ENCODE peak calls at places on chromosome 4, in five cellular contexts. X is stimulated activated CD8-positive, alpha-beta memory T cell treated with anti-CD3 and anti-CD28 coated beads, Interleukin-7, amount 100 ng/mL, for 1 hour; D is NCI-H1436; F is hippocampal formation; L is GM12891. S is an unnamed sample.

GRCh38 chr4:8192748-8193738 is 6.0 kb upstream of the SH3TC1 start:
- DNase-seq in X (no peak), D (peak), F (no peak), L (peak), S (no peak)

GRCh38 chr4:150814873-150815272 is 200.2 kb downstream of the LRBA start:
- DNase-seq in X (no peak), D (no peak), F (no peak), L (no peak), S (no peak)

GRCh38 chr4:185665655-185666054 is 130.3 kb upstream of the PDLIM3 start:
- DNase-seq in X (no peak), D (no peak), F (no peak), L (no peak), S (no peak)

GRCh38 chr4:112516401-112517066 is 554 bp upstream of the NEUROG2 start:
- DNase-seq in X (no peak), D (no peak), F (no peak), L (peak), S (no peak)

GRCh38 chr4:1290165-1290977 is 680 bp downstream of the MAEA start:
- DNase-seq in X (no peak), D (no peak), F (no peak), L (no peak), S (no peak)

GRCh38 chr4:82713856-82714255 is 84.7 kb downstream of the SCD5 start:
- DNase-seq in X (no peak), D (no peak), F (no peak), L (no peak), S (no peak)

GRCh38 chr4:176276710-176277109 is 7.7 kb upstream of the ASB5 start:
- DNase-seq in X (no peak), D (no peak), F (no peak), L (no peak), S (no peak)

GRCh38 chr4:105963461-105964400 is 68.5 kb downstream of the NPNT start:
- DNase-seq in X (no peak), D (no peak), F (no peak), L (no peak), S (no peak)

GRCh38 chr4:81527115-81527514 is 55.4 kb upstream of the RASGEF1B start:
- DNase-seq in X (no peak), D (no peak), F (peak), L (no peak), S (no peak)

GRCh38 chr4:86831262-86832090 is 17.7 kb downstream of the SLC10A6 start:
- DNase-seq in X (no peak), D (no peak), F (no peak), L (no peak), S (no peak)

GRCh38 chr4:28093071-28093470 is 1232.4 kb downstream of the STIM2 start:
- DNase-seq in X (no peak), D (no peak), F (no peak), L (no peak), S (no peak)

GRCh38 chr4:54228563-54229501 is at the start of gene PDGFRA:
- DNase-seq in X (no peak), D (no peak), F (no peak), L (no peak), S (peak)

GRCh38 chr4:970854-971520 is 2.4 kb downstream of the DGKQ start:
- DNase-seq in X (no peak), D (no peak), F (no peak), L (no peak), S (no peak)

GRCh38 chr4:113738251-113738650 is 23.3 kb downstream of the CAMK2D start:
- DNase-seq in X (no peak), D (no peak), F (no peak), L (no peak), S (no peak)

GRCh38 chr4:47287735-47288134 is 175.8 kb downstream of the COMMD8 start:
- DNase-seq in X (no peak), D (no peak), F (no peak), L (no peak), S (no peak)

GRCh38 chr4:40918330-40918729 is 168.6 kb downstream of the NSUN7 start:
- DNase-seq in X (no peak), D (no peak), F (peak), L (no peak), S (no peak)

GRCh38 chr4:158182736-158183135 is 9.9 kb upstream of the GASK1B start:
- DNase-seq in X (no peak), D (no peak), F (no peak), L (no peak), S (no peak)

GRCh38 chr4:12957108-12957507 is 527.0 kb downstream of the RAB28 start:
- DNase-seq in X (no peak), D (no peak), F (no peak), L (no peak), S (no peak)

GRCh38 chr4:138897818-138898226 is 117.8 kb upstream of the NOCT start:
- DNase-seq in X (no peak), D (no peak), F (no peak), L (no peak), S (no peak)

GRCh38 chr4:71878388-71878787 is 94.5 kb upstream of the GC start:
- DNase-seq in X (no peak), D (no peak), F (no peak), L (no peak), S (no peak)

GRCh38 chr4:26896636-26897035 is 36.0 kb downstream of the STIM2 start:
- DNase-seq in X (no peak), D (no peak), F (no peak), L (no peak), S (no peak)

GRCh38 chr4:105280338-105280809 is 133.7 kb downstream of the TET2 start:
- DNase-seq in X (no peak), D (no peak), F (no peak), L (no peak), S (no peak)

S was measured in 8988T.